ENCODE peak calls at places on chromosome 16, in five cellular contexts. One of them, this sample, is unnamed.
A peak's percentile ranks its signal among the peaks of the same experiment; 100 is the strongest.

GRCh38 chr16:83842755-83843507 is 35.2 kb downstream of the HSBP1 start:
- DNase-seq in H9: no peak
- DNase-seq in AG09319: no peak
- DNase-seq in Calu3: no peak
- DNase-seq in A549: no peak
- DNase-seq in this sample: no peak

GRCh38 chr16:65120811-65121721 is 797 bp downstream of the CDH11 start:
- DNase-seq in AG09319: no peak
- DNase-seq in A549: peak; percentile 12
- DNase-seq in Calu3: no peak
- DNase-seq in H9: peak; percentile 46
- DNase-seq in this sample: no peak

GRCh38 chr16:10744370-10745030 is 858 bp downstream of the NUBP1 start:
- DNase-seq in Calu3: no peak
- DNase-seq in H9: no peak
- DNase-seq in AG09319: no peak
- DNase-seq in A549: no peak
- DNase-seq in this sample: no peak

GRCh38 chr16:14958323-14958600 is 16.6 kb upstream of the PDXDC1 start:
- DNase-seq in A549: no peak
- DNase-seq in H9: no peak
- DNase-seq in AG09319: no peak
- DNase-seq in Calu3: no peak
- DNase-seq in this sample: no peak

GRCh38 chr16:1094124-1094479 is 1.9 kb downstream of the C1QTNF8 start:
- DNase-seq in A549: peak; percentile 73
- DNase-seq in AG09319: no peak
- DNase-seq in Calu3: no peak
- DNase-seq in H9: no peak
- DNase-seq in this sample: no peak

GRCh38 chr16:55035037-55035436 is 104.4 kb downstream of the IRX5 start:
- DNase-seq in Calu3: peak; percentile 34
- DNase-seq in AG09319: no peak
- DNase-seq in A549: peak; percentile 37
- DNase-seq in H9: peak; percentile 66
- DNase-seq in this sample: no peak

GRCh38 chr16:82603784-82604411 is 22.9 kb upstream of the CDH13 start:
- DNase-seq in Calu3: peak; percentile 21
- DNase-seq in A549: peak; percentile 18
- DNase-seq in H9: peak; percentile 78
- DNase-seq in AG09319: no peak
- DNase-seq in this sample: peak; percentile 16

GRCh38 chr16:30902070-30902972 is 5.9 kb downstream of the CTF1 start:
- DNase-seq in Calu3: peak; percentile 82
- DNase-seq in AG09319: no peak
- DNase-seq in H9: peak; percentile 67
- DNase-seq in A549: peak; percentile 77
- DNase-seq in this sample: no peak

GRCh38 chr16:66265106-66265415 is 101.4 kb upstream of the CDH5 start:
- DNase-seq in H9: no peak
- DNase-seq in Calu3: no peak
- DNase-seq in AG09319: no peak
- DNase-seq in A549: no peak
- DNase-seq in this sample: no peak

GRCh38 chr16:89073346-89074221 is 20.1 kb upstream of the ACSF3 start:
- DNase-seq in A549: no peak
- DNase-seq in Calu3: no peak
- DNase-seq in H9: no peak
- DNase-seq in AG09319: no peak
- DNase-seq in this sample: no peak

GRCh38 chr16:85935391-85935956 is 36.5 kb downstream of the IRF8 start:
- DNase-seq in AG09319: no peak
- DNase-seq in H9: no peak
- DNase-seq in Calu3: no peak
- DNase-seq in A549: no peak
- DNase-seq in this sample: no peak

GRCh38 chr16:84924339-84925091 is 86.8 kb downstream of the ZDHHC7 start:
- DNase-seq in Calu3: no peak
- DNase-seq in AG09319: no peak
- DNase-seq in H9: no peak
- DNase-seq in A549: no peak
- DNase-seq in this sample: no peak

GRCh38 chr16:2325181-2325580 is 15.3 kb downstream of the ABCA3 start:
- DNase-seq in A549: no peak
- DNase-seq in AG09319: no peak
- DNase-seq in Calu3: no peak
- DNase-seq in H9: no peak
- DNase-seq in this sample: no peak

GRCh38 chr16:76946879-76947278 is 244.1 kb upstream of the MON1B start:
- DNase-seq in Calu3: peak; percentile 23
- DNase-seq in A549: peak; percentile 92
- DNase-seq in H9: no peak
- DNase-seq in AG09319: peak; percentile 69
- DNase-seq in this sample: peak; percentile 3

GRCh38 chr16:88505405-88506082 is 52.5 kb downstream of the ZFPM1 start:
- DNase-seq in AG09319: no peak
- DNase-seq in H9: peak; percentile 50
- DNase-seq in A549: peak; percentile 75
- DNase-seq in Calu3: peak; percentile 95
- DNase-seq in this sample: peak; percentile 17

GRCh38 chr16:78925071-78925714 is 675.3 kb downstream of the MAF start:
- DNase-seq in Calu3: peak; percentile 39
- DNase-seq in AG09319: no peak
- DNase-seq in H9: peak; percentile 46
- DNase-seq in A549: peak; percentile 45
- DNase-seq in this sample: no peak
- TF ChIP-seq CTCF in Calu3: peak; percentile 13
- TF ChIP-seq CTCF in AG09319: no peak
- TF ChIP-seq CTCF in H9: peak; percentile 77
- TF ChIP-seq CTCF in A549: peak; percentile 42
- TF ChIP-seq CTCF in this sample: peak; percentile 39

GRCh38 chr16:4882261-4882632 is 35.0 kb downstream of the UBN1 start:
- DNase-seq in AG09319: peak; percentile 67
- DNase-seq in H9: no peak
- DNase-seq in A549: no peak
- DNase-seq in Calu3: no peak
- DNase-seq in this sample: no peak

GRCh38 chr16:4880006-4880580 is 32.8 kb downstream of the UBN1 start:
- DNase-seq in Calu3: no peak
- DNase-seq in H9: no peak
- DNase-seq in AG09319: no peak
- DNase-seq in A549: no peak
- DNase-seq in this sample: no peak

GRCh38 chr16:4876646-4877297 is 29.5 kb downstream of the UBN1 start:
- DNase-seq in Calu3: no peak
- DNase-seq in H9: no peak
- DNase-seq in A549: no peak
- DNase-seq in AG09319: no peak
- DNase-seq in this sample: no peak

GRCh38 chr16:4877298-4877685 is 30.0 kb downstream of the UBN1 start:
- DNase-seq in Calu3: no peak
- DNase-seq in AG09319: no peak
- DNase-seq in H9: no peak
- DNase-seq in A549: no peak
- DNase-seq in this sample: no peak

DNA sequence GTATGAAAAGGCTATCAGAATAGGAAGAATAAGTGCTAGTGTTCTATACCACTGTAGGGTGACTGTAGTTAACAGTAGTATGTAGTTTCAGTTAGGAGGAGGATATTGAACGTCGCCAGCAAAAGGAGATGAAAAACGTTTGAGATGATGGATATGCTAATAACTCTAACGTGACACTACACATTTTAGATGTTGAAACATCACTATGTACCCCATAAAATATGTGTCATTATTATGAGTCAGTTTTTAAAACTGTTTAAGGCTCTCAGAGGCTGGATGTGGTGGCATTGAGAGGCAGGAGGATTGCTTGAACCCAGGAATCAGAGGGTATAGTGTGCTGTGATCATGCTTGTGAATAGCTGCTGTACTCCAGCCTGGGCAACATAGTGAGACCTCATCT is 31.8 kb downstream of the UBN1 start:
- DNase-seq in A549: no peak
- DNase-seq in Calu3: no peak
- DNase-seq in AG09319: no peak
- DNase-seq in H9: no peak
- DNase-seq in this sample: no peak
- TF ChIP-seq CTCF in A549: no peak
- TF ChIP-seq CTCF in Calu3: no peak
- TF ChIP-seq CTCF in AG09319: no peak
- TF ChIP-seq CTCF in H9: no peak
- TF ChIP-seq CTCF in this sample: no peak

GRCh38 chr16:50634947-50635346 is 46.2 kb downstream of the SNX20 start:
- DNase-seq in H9: no peak
- DNase-seq in Calu3: no peak
- DNase-seq in AG09319: no peak
- DNase-seq in A549: no peak
- DNase-seq in this sample: no peak
- TF ChIP-seq CTCF in H9: no peak
- TF ChIP-seq CTCF in Calu3: no peak
- TF ChIP-seq CTCF in AG09319: no peak
- TF ChIP-seq CTCF in A549: no peak
- TF ChIP-seq CTCF in this sample: no peak

DNA sequence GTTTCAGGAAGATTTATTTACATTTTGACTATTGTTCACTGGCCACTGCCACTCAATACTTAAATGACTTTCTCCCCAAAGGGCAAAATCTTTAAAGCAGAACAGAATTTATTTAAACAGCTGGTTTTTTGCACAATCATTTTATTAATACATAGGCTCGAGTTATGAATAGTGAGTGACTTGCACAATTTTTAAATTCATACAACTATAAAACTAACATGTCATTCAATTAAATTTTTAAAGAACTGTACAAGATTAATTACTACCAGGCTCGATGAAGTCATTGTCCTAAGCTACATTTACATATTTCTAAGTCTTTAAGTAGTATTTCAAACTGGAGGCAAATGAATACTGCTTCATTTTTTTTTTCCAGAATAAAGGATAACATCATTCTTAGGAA is 255.7 kb downstream of the C16orf95 start:
- DNase-seq in A549: no peak
- DNase-seq in H9: no peak
- DNase-seq in Calu3: no peak
- DNase-seq in AG09319: no peak
- DNase-seq in this sample: no peak
- TF ChIP-seq CTCF in A549: no peak
- TF ChIP-seq CTCF in H9: no peak
- TF ChIP-seq CTCF in Calu3: no peak
- TF ChIP-seq CTCF in AG09319: no peak
- TF ChIP-seq CTCF in this sample: no peak